ENCODE peak calls at places on chromosomes 7 and 10, in ten cellular contexts. V is BE2C, W is thoracic aorta, K is SK-N-SH, N is left ventricle myocardium inferior, M is MCF 10A, F is fibroblast of pulmonary artery, A is neural crest cell, I is dorsolateral prefrontal cortex, U is lung. Y is an unnamed sample.

GRCh38 chr10:35432781-35433338 is 96.6 kb downstream of the CCNY start:
- DNase-seq in F (no peak), A (no peak), V (no peak), W (no peak), K (no peak), M (no peak), I (no peak), N (no peak), U (no peak), Y (no peak)

GRCh38 chr7:104185346-104185745 is 22.5 kb downstream of the ORC5 start:
- DNase-seq in W (no peak), I (no peak), F (peak), A (no peak), U (no peak), N (no peak), M (peak), K (no peak), V (no peak), Y (no peak)

GRCh38 chr7:91722831-91723230 is 157.7 kb downstream of the MTERF1 start:
- DNase-seq in W (no peak), F (no peak), N (no peak), K (no peak), M (no peak), U (no peak), A (no peak), V (no peak), I (no peak), Y (no peak)

GRCh38 chr7:99390941-99391602 is 16.5 kb downstream of the ARPC1B start:
- DNase-seq in U (no peak), K (no peak), M (no peak), A (no peak), V (peak), I (no peak), W (no peak), F (no peak), N (no peak), Y (no peak)

GRCh38 chr7:44398506-44398905 is 73.1 kb upstream of the CAMK2B start:
- DNase-seq in U (no peak), A (no peak), V (no peak), I (peak), N (peak), M (no peak), K (no peak), F (peak), W (no peak), Y (no peak)

GRCh38 chr7:145082366-145083240 is 246.8 kb upstream of the TPK1 start:
- DNase-seq in I (no peak), N (no peak), F (no peak), M (peak), A (no peak), K (no peak), V (no peak), W (no peak), U (no peak), Y (no peak)

GRCh38 chr7:101538596-101539459 is 90.3 kb downstream of the MYL10 start:
- DNase-seq in F (peak), A (peak), V (peak), U (peak), M (peak), W (no peak), K (peak), N (peak), I (no peak), Y (peak)

GRCh38 chr7:139990571-139990970 is 72.2 kb downstream of the PARP12 start:
- DNase-seq in M (no peak), N (no peak), V (no peak), A (no peak), K (no peak), F (no peak), W (no peak), U (no peak), I (no peak), Y (no peak)

GRCh38 chr7:68107256-68107655 is 1110.6 kb downstream of the TYW1 start:
- DNase-seq in A (no peak), U (no peak), N (peak), F (no peak), M (no peak), K (peak), W (no peak), I (no peak), V (no peak), Y (no peak)

GRCh38 chr7:51774178-51774577 is 457.6 kb upstream of the COBL start:
- DNase-seq in K (no peak), W (no peak), V (no peak), A (no peak), I (no peak), M (no peak), N (no peak), F (no peak), U (no peak), Y (no peak)

GRCh38 chr7:48224042-48224441 is 52.8 kb downstream of the ABCA13 start:
- DNase-seq in K (no peak), N (no peak), M (no peak), F (no peak), A (no peak), W (no peak), V (no peak), I (no peak), U (no peak), Y (no peak)

GRCh38 chr10:99605351-99605750 is 14.9 kb downstream of the SLC25A28 start:
- DNase-seq in N (no peak), I (no peak), F (no peak), K (no peak), A (no peak), U (no peak), W (no peak), M (no peak), V (no peak), Y (no peak)

GRCh38 chr7:29123611-29124190 is 22.6 kb downstream of the CPVL start:
- DNase-seq in U (no peak), I (no peak), N (no peak), K (no peak), W (no peak), M (no peak), V (no peak), F (no peak), A (no peak), Y (no peak)

GRCh38 chr10:133082685-133083421 is 4.9 kb upstream of the ADGRA1 start:
- DNase-seq in U (no peak), N (no peak), I (no peak), W (no peak), A (no peak), F (no peak), M (no peak), V (no peak), K (no peak), Y (no peak)

GRCh38 chr10:35607475-35608316 is 2.6 kb downstream of the GJD4 start:
- DNase-seq in U (no peak), V (peak), N (no peak), K (peak), M (no peak), F (peak), A (no peak), I (no peak), W (no peak), Y (no peak)

GRCh38 chr10:22630229-22631174 is 83.9 kb downstream of the PIP4K2A start:
- DNase-seq in N (no peak), A (no peak), F (peak), I (no peak), K (no peak), V (no peak), U (no peak), W (no peak), M (peak), Y (no peak)

GRCh38 chr7:5494683-5495561 is 71.3 kb upstream of the TNRC18 start:
- DNase-seq in I (peak), M (peak), W (no peak), U (peak), K (peak), N (peak), A (peak), V (peak), F (peak), Y (peak)

GRCh38 chr10:105502076-105502475 is 861.0 kb downstream of the SORCS3 start:
- DNase-seq in I (no peak), F (no peak), W (no peak), N (no peak), A (no peak), V (no peak), M (no peak), K (no peak), U (no peak), Y (no peak)

GRCh38 chr7:154576604-154577003 is 426.3 kb downstream of the PAXIP1 start:
- DNase-seq in N (no peak), K (no peak), W (no peak), V (no peak), A (no peak), I (no peak), U (peak), M (no peak), F (no peak), Y (no peak)

GRCh38 chr10:33315891-33316290 is 18.6 kb downstream of the NRP1 start:
- DNase-seq in U (no peak), M (no peak), K (no peak), F (peak), N (no peak), A (no peak), V (no peak), I (no peak), W (no peak), Y (no peak)

GRCh38 chr7:78794101-78794500 is 659.4 kb downstream of the MAGI2 start:
- DNase-seq in U (no peak), F (peak), A (no peak), M (no peak), V (no peak), N (no peak), K (no peak), I (no peak), W (no peak), Y (no peak)

GRCh38 chr10:130427216-130427722 is 291.1 kb downstream of the GLRX3 start:
- DNase-seq in M (no peak), N (no peak), V (no peak), K (no peak), F (no peak), U (peak), I (no peak), W (no peak), A (no peak), Y (no peak)

GRCh38 chr7:53209129-53209528 is 173.7 kb downstream of the POM121L12 start:
- DNase-seq in A (no peak), W (no peak), U (no peak), F (no peak), N (no peak), I (no peak), M (no peak), K (no peak), V (no peak), Y (no peak)
- TF ChIP-seq CTCF in A (no peak), W (no peak), U (no peak), F (no peak), N (no peak), I (no peak), M (no peak), K (no peak), V (no peak), Y (no peak)

DNA sequence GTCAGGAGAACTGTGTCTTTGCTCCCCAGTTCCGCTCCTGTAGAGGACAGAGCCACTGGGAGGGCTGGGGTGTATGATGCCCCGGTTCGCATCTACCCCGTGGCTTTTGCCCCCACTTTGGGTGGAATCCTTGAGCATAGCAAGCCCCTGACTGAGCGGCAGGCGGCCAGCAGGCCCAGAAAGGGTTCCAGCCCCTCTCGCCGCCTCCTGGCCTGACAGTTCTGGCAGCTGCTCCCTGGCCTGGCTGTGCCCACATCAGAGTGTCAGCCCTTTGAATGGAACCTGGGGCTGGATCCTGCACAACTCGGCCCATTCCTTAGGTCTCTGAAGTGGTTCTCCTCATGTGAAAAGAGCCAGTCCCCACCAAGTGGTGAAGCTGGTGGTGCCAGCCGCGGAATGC is 106.7 kb downstream of the GRK5 start:
- DNase-seq in F (no peak), W (no peak), K (no peak), U (no peak), N (no peak), M (no peak), V (no peak), I (no peak), A (no peak), Y (no peak)
- TF ChIP-seq CTCF in F (no peak), W (no peak), K (no peak), U (no peak), N (no peak), M (no peak), V (no peak), I (no peak), A (no peak), Y (no peak)

DNA sequence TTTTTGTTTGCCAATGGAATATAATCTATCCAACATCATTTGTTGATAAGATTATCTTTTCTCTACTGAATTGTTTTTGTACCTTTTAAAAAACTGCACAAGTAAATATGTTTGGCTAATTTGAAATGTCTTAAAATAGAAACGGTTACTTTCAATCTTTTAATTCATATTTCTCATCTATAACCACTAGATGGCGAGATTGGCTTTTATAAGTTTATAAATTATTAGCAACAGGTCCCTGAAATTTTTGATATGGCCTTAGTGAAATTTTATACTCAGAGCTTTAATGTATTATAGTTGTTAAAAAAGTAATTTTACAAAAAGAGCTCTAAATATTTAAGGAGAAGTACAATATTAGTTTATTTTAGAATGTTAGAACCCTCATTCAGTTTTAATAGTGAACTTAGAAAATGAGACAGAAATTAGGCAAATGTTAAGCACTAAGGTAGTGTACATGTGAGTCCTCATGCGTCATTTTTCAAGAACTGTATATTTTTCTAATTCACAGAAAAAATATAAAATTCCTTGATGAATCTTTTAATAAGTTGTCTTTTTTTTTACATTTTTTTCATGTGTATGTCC is 592.5 kb downstream of the ARL4A start:
- DNase-seq in K (peak), N (no peak), A (no peak), I (no peak), M (peak), U (no peak), F (peak), V (no peak), W (no peak), Y (no peak)
- TF ChIP-seq CTCF in K (peak), N (peak), A (peak), I (peak), M (peak), U (no peak), F (peak), V (no peak), W (peak), Y (peak)

GRCh38 chr10:86331861-86332260 is 34.7 kb downstream of the GRID1 start:
- DNase-seq in I (no peak), W (no peak), N (no peak), A (no peak), F (no peak), K (no peak), M (no peak), V (no peak), U (no peak), Y (no peak)

GRCh38 chr10:86329896-86330680 is 36.5 kb downstream of the GRID1 start:
- DNase-seq in F (no peak), M (no peak), V (no peak), U (no peak), K (no peak), A (no peak), W (no peak), N (no peak), I (no peak), Y (no peak)

GRCh38 chr10:86333813-86334514 is 32.6 kb downstream of the GRID1 start:
- DNase-seq in I (no peak), M (no peak), W (no peak), V (no peak), F (no peak), U (no peak), A (no peak), K (no peak), N (no peak), Y (no peak)

GRCh38 chr10:86329093-86329710 is 37.4 kb downstream of the GRID1 start:
- DNase-seq in I (no peak), U (no peak), M (no peak), V (no peak), K (peak), A (no peak), W (no peak), N (no peak), F (no peak), Y (no peak)

GRCh38 chr10:86330778-86331763 is 35.5 kb downstream of the GRID1 start:
- DNase-seq in A (no peak), N (no peak), K (no peak), W (no peak), M (no peak), F (no peak), V (no peak), I (peak), U (no peak), Y (no peak)
- TF ChIP-seq CTCF in A (no peak), N (no peak), K (no peak), W (no peak), M (no peak), F (no peak), V (peak), I (peak), U (no peak), Y (no peak)

GRCh38 chr10:843703-844102 is 87.8 kb downstream of the LARP4B start:
- DNase-seq in U (no peak), A (no peak), M (no peak), K (no peak), F (no peak), N (no peak), I (no peak), V (no peak), W (no peak), Y (no peak)

GRCh38 chr10:844552-844951 is 87.0 kb downstream of the LARP4B start:
- DNase-seq in U (no peak), N (no peak), A (no peak), I (no peak), W (no peak), F (peak), V (no peak), M (no peak), K (no peak), Y (no peak)

GRCh38 chr10:845526-845925 is 86.0 kb downstream of the LARP4B start:
- DNase-seq in N (no peak), W (no peak), I (no peak), K (no peak), U (no peak), V (no peak), F (no peak), A (no peak), M (no peak), Y (no peak)

GRCh38 chr10:841535-841934 is 90.0 kb downstream of the LARP4B start:
- DNase-seq in W (no peak), V (no peak), I (no peak), U (no peak), F (no peak), M (no peak), K (no peak), N (no peak), A (no peak), Y (no peak)

GRCh38 chr10:842795-843194 is 88.7 kb downstream of the LARP4B start:
- DNase-seq in M (no peak), N (no peak), U (no peak), I (no peak), W (no peak), V (no peak), F (no peak), K (no peak), A (no peak), Y (no peak)
- TF ChIP-seq CTCF in M (no peak), N (no peak), U (no peak), I (no peak), W (no peak), V (no peak), F (no peak), K (no peak), A (no peak), Y (no peak)

DNA sequence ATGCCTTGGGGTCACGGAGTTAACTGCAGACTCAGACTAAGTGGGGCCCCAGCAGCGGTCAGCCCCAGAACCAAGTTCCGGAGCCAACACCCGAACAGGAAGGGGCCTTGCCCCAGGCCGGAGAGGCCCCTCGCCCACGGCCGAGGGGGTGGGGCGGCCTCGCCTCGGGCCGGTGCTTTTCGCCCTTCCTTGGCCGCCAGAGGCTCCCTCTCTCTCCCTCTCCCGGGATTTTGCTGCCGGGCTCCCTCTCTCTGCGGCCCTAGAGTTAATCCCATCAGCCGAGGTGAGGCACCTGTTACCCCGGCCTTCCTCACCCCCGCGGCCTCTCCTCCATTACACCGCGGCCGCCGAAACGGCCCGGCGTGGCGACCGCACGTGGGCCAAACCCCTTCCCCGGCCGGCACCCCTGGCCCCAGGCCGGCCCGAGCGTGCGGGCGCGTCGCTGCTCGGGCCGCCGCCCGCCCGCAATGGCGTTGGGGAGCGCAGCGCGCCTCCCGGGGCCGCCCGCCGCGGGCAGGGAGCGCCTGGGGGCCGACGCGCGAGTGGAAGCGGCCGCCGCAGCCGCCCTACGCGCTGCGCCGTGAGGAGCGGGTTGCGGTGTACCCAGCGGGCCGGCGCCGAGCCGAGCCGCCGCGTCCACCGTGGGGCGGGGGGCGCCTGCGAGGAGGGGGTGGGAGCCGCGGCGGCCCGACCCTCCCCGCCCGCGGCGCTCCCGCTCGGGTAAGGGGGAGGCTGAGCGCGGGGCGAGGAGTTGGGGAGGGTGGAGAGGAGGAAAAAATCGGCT is at the start of gene PPP1R9A:
- DNase-seq in I (peak), W (no peak), A (peak), N (peak), F (peak), V (no peak), K (peak), U (peak), M (peak), Y (peak)
- TF ChIP-seq CTCF in I (peak), W (no peak), A (peak), N (peak), F (peak), V (no peak), K (peak), U (no peak), M (peak), Y (no peak)

GRCh38 chr10:80599424-80599847 is 61.7 kb downstream of the SH2D4B start:
- DNase-seq in V (peak), F (peak), W (no peak), M (peak), U (peak), K (peak), A (peak), N (peak), I (no peak), Y (no peak)
- TF ChIP-seq CTCF in V (peak), F (peak), W (peak), M (peak), U (peak), K (peak), A (peak), N (peak), I (peak), Y (peak)

DNA sequence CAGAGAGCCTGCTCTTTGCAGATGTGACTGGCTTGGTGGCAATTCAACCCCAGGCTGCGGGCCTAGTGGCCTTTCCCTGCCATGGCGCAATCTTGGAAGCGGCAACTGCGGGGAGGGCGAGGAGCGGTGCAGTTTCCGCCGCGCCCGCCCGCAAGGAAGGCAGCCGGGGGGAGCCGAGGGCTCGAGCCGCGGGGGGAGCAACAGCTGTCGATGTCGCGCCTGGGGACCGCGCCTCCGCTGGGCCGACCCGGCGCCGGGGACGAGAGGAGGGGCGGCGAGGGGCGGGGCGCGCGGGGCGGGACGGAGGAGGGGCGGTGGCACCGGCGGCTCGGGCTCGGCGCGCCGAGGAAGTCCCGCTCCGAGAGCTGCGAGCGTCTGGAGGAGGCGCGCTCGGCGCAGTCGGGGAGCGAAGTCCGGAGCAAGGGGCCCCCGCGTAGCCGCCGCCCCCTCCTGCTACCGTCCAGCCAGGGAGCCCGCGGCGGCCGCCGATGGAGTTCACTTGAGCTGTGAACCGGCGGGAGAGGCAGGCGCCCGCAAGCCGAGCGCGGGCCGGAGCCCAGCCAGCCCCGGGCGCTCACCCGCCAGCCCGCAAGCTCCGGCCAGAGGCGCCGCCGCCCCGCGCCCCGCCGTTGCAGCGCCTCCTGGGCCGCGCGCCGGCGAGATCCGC is 438.1 kb upstream of the GALNT17 start:
- DNase-seq in W (no peak), I (peak), A (peak), V (peak), U (peak), F (peak), K (peak), M (no peak), N (peak), Y (peak)
- TF ChIP-seq CTCF in W (peak), I (no peak), A (peak), V (peak), U (no peak), F (no peak), K (peak), M (no peak), N (peak), Y (no peak)

Y was measured in natural killer cell.